ENCODE peak calls at places on chromosomes 3 and 15, in five cellular contexts. M, H, X, S and L are unnamed samples.

GRCh38 chr15:89797678-89798201 is 16.9 kb downstream of the ANPEP start:
- DNase-seq in M (no peak), H (no peak), X (no peak), S (no peak), L (no peak)

GRCh38 chr15:57215371-57215770 is 160.9 kb upstream of the CGNL1 start:
- DNase-seq in M (no peak), H (no peak), X (no peak), S (no peak), L (no peak)

GRCh38 chr15:95498956-95499355 is 831.5 kb upstream of the NR2F2 start:
- DNase-seq in M (no peak), H (no peak), X (no peak), S (no peak), L (no peak)

GRCh38 chr15:33601461-33601860 is 290.7 kb downstream of the RYR3 start:
- DNase-seq in M (no peak), H (no peak), X (no peak), S (no peak), L (no peak)

GRCh38 chr3:169455472-169455871 is 208.0 kb downstream of the MECOM start:
- DNase-seq in M (no peak), H (no peak), X (no peak), S (no peak), L (no peak)

GRCh38 chr3:62193586-62194345 is 179.6 kb downstream of the FEZF2 start:
- DNase-seq in M (no peak), H (no peak), X (no peak), S (no peak), L (no peak)

GRCh38 chr3:127065561-127066270 is 82.8 kb downstream of the PLXNA1 start:
- DNase-seq in M (no peak), H (no peak), X (no peak), S (peak), L (no peak)

GRCh38 chr3:117016359-117016758 is 306.8 kb downstream of the TUSC7 start:
- DNase-seq in M (no peak), H (no peak), X (no peak), S (no peak), L (no peak)

GRCh38 chr3:39277893-39278615 is 1.8 kb downstream of the CX3CR1 start:
- DNase-seq in M (no peak), H (no peak), X (no peak), S (no peak), L (no peak)

GRCh38 chr3:29694783-29695182 is 413.9 kb downstream of the RBMS3 start:
- DNase-seq in M (no peak), H (no peak), X (no peak), S (no peak), L (no peak)

GRCh38 chr15:83561661-83562060 is 92.3 kb upstream of the ADAMTSL3 start:
- DNase-seq in M (no peak), H (no peak), X (no peak), S (no peak), L (no peak)

GRCh38 chr3:13687409-13687989 is 138.6 kb downstream of the FBLN2 start:
- DNase-seq in M (no peak), H (no peak), X (no peak), S (no peak), L (no peak)

GRCh38 chr3:184466413-184466960 is 86.6 kb downstream of the CHRD start:
- DNase-seq in M (no peak), H (peak), X (no peak), S (peak), L (no peak)

GRCh38 chr15:70493376-70493775 is 270.0 kb downstream of the UACA start:
- DNase-seq in M (no peak), H (no peak), X (no peak), S (no peak), L (no peak)

GRCh38 chr15:99682455-99682854 is 50.8 kb downstream of the LYSMD4 start:
- DNase-seq in M (no peak), H (no peak), X (no peak), S (no peak), L (no peak)

GRCh38 chr3:160885791-160886286 is 129.8 kb downstream of the PPM1L start:
- DNase-seq in M (peak), H (peak), X (no peak), S (peak), L (no peak)

GRCh38 chr3:139934557-139935070 is 371 bp upstream of the CLSTN2 start:
- DNase-seq in M (peak), H (no peak), X (no peak), S (peak), L (no peak)

GRCh38 chr3:194327414-194328079 is 23.6 kb downstream of the CPN2 start:
- DNase-seq in M (no peak), H (no peak), X (no peak), S (no peak), L (peak)

GRCh38 chr15:42065008-42065407 is 29.4 kb downstream of the PLA2G4D start:
- DNase-seq in M (peak), H (no peak), X (no peak), S (no peak), L (no peak)

GRCh38 chr3:138253609-138254008 is 66.5 kb downstream of the ARMC8 start:
- DNase-seq in M (no peak), H (no peak), X (no peak), S (no peak), L (no peak)

GRCh38 chr3:153574445-153574844 is 412.4 kb downstream of the RAP2B start:
- DNase-seq in M (no peak), H (no peak), X (no peak), S (no peak), L (no peak)

GRCh38 chr15:89105147-89105546 is 16.9 kb downstream of the ABHD2 start:
- DNase-seq in M (no peak), H (no peak), X (no peak), S (no peak), L (no peak)

GRCh38 chr3:168956087-168956486 is 707.4 kb downstream of the MECOM start:
- DNase-seq in M (no peak), H (no peak), X (no peak), S (peak), L (no peak)

GRCh38 chr3:182490601-182491485 is 302.5 kb upstream of the ATP11B start:
- DNase-seq in M (no peak), H (peak), X (no peak), S (no peak), L (no peak)

GRCh38 chr3:195761503-195762248 is 40.9 kb downstream of the MUC20 start:
- DNase-seq in M (no peak), H (no peak), X (no peak), S (no peak), L (no peak)

DNA sequence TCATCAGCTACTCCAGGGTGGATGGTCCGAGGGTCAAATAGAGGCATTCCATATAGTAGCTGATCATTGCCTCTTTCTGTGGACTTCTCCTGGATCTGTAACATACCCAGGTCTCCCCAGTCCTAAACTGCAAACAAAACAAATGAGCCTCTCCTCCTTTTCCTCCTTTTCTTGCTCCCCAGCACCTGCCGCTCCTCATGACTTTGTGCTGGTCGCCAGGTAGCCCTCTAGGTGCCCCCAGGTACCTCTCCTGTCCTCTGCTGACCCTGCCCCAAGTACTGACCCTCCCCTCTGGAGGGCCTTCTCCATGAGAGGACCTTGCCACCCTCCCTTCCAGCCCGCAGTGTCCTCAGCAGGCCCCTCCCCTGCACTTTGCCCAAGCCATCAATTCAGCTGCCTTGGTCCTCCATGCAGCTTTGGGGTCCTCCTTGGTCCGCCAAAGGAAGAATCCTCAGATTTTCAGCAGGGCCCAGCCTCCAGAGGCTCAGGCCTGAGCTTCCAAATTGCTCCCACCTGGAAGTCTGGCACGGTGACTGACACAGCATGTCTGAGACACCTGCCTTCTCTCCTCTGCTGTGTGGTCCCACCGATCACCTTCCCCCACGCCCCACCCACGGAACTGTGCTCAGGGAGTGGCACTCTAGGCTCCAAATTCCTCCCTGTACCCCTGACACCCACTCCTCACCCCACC is 111.0 kb downstream of the LRRK1 start:
- DNase-seq in M (peak), H (no peak), X (no peak), S (no peak), L (no peak)
- TF ChIP-seq CTCF in M (no peak), H (no peak), X (no peak), S (no peak), L (no peak)

GRCh38 chr3:66938338-66938963 is 59.7 kb upstream of the KBTBD8 start:
- DNase-seq in M (peak), H (peak), X (no peak), S (no peak), L (no peak)
- TF ChIP-seq CTCF in M (peak), H (peak), X (peak), S (peak), L (peak)

GRCh38 chr3:50913279-50913678 is 238.6 kb downstream of the DOCK3 start:
- DNase-seq in M (no peak), H (no peak), X (no peak), S (peak), L (no peak)

DNA sequence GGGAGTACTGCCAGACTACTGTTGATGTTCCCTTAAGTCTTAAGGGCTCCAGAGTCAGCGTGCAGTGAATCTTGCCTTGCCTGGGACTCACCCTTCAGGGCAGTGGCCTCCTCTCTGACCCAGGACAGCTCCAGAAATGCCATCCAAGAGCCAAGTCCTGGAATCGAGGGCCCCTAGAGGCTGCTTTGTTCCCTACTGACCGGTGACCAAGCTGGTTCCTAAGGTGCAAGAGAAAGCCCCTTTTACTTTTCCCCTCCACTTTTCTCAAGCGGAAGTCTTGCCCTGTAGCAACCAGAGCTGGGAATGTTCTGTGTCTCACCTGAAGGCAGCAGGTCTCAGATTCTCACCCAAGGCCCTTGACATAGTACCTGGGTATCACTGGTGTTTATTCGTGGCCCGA is 238.0 kb downstream of the DOCK3 start:
- DNase-seq in M (no peak), H (no peak), X (no peak), S (no peak), L (no peak)
- TF ChIP-seq CTCF in M (no peak), H (no peak), X (no peak), S (no peak), L (no peak)

GRCh38 chr3:133374706-133375105 is 25.1 kb upstream of the BFSP2 start:
- DNase-seq in M (no peak), H (no peak), X (no peak), S (no peak), L (no peak)
- TF ChIP-seq CTCF in M (no peak), H (no peak), X (no peak), S (no peak), L (no peak)

DNA sequence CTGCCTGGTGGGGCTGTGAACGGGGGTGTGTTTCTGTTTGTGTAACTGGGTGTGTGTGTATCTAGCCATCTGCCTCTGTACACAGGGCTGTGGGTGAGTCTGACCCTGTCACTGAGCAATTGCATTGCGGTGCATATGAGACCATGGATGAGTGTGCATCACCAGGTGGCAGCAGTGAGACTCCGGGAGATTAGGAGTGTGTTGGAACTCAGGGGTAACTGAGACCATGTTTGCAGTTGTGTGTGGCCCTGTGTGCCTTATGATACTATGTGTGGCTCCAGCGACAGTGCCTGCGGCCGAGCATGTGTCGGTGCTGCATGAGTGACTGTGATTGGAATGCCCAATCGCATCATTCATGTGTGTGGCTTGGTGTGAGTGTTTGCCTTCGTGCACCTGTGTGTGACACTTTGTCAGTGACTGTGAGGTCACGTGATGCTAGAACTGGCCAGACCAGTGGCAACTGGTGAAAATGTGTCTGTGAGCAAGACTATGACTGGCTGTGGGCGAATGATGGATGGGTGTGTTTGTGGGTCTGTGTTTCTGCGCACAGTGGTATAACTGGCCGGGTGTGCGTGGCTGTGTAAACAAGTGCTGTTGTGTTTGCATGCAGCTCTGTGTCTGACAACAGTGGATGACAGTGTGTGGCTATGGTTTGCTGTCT is 14.0 kb downstream of the VILL start:
- DNase-seq in M (peak), H (peak), X (no peak), S (peak), L (no peak)
- TF ChIP-seq CTCF in M (peak), H (peak), X (peak), S (peak), L (peak)

GRCh38 chr3:112654492-112654891 is 13.5 kb upstream of the CCDC80 start:
- DNase-seq in M (no peak), H (no peak), X (no peak), S (no peak), L (no peak)

GRCh38 chr3:112653209-112653871 is 12.4 kb upstream of the CCDC80 start:
- DNase-seq in M (no peak), H (no peak), X (no peak), S (no peak), L (no peak)

GRCh38 chr3:112656045-112656444 is 15.1 kb upstream of the CCDC80 start:
- DNase-seq in M (no peak), H (no peak), X (no peak), S (no peak), L (no peak)

GRCh38 chr3:112653881-112654300 is 12.9 kb upstream of the CCDC80 start:
- DNase-seq in M (no peak), H (no peak), X (no peak), S (no peak), L (no peak)

DNA sequence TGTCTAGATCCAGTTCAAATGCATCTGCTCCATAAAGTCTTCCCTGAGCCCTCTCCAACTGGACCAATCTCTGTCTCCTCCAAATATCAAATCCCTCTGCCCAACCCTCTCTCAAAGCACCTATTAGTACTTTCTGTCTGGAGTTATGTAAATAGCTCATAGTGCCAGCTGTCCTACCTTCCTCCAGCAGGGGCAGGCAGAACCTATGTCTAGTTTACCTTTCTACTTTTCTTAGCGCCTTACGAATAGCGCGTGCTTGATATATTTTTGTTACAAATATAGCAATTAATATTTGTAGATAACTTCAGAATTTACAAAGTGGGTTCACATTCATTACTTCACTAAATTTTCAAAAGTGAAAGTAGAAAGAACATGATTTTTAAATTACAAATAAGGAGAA is 14.0 kb upstream of the CCDC80 start:
- DNase-seq in M (no peak), H (no peak), X (no peak), S (no peak), L (no peak)
- TF ChIP-seq CTCF in M (peak), H (peak), X (no peak), S (no peak), L (no peak)

GRCh38 chr3:142586803-142587406 is 8.4 kb upstream of the ATR start:
- DNase-seq in M (peak), H (peak), X (no peak), S (no peak), L (no peak)
- TF ChIP-seq CTCF in M (peak), H (peak), X (peak), S (peak), L (peak)

GRCh38 chr15:68900032-68900431 is 30.3 kb upstream of the SPESP1 start:
- DNase-seq in M (no peak), H (no peak), X (no peak), S (no peak), L (no peak)

GRCh38 chr15:68894208-68894607 is 36.1 kb upstream of the SPESP1 start:
- DNase-seq in M (no peak), H (no peak), X (no peak), S (no peak), L (no peak)

GRCh38 chr15:68896178-68896577 is 34.1 kb upstream of the SPESP1 start:
- DNase-seq in M (no peak), H (no peak), X (no peak), S (no peak), L (no peak)
- TF ChIP-seq CTCF in M (no peak), H (no peak), X (no peak), S (no peak), L (no peak)